ENCODE peak calls at places on chromosome 12, in eight cellular contexts. A, Z, H, K, P, M, G and L are unnamed samples.
A peak's percentile ranks its signal among the peaks of the same experiment; 100 is the strongest.

GRCh38 chr12:96045566-96045965 is 10.2 kb upstream of the LTA4H start:
- DNase-seq in A (no peak), Z (no peak), H (no peak), K (no peak), P (no peak), M (no peak), G (no peak), L (no peak)

GRCh38 chr12:108611884-108612415 is 14.1 kb upstream of the TMEM119 start:
- DNase-seq in A (peak; percentile 73), Z (peak; percentile 68), H (peak; percentile 34), K (peak; percentile 94), P (peak; percentile 91), M (peak; percentile 72), G (peak; percentile 56), L (no peak)

GRCh38 chr12:122183588-122183940 is 641 bp downstream of the LRRC43 start:
- DNase-seq in A (no peak), Z (no peak), H (no peak), K (no peak), P (peak; percentile 34), M (no peak), G (no peak), L (no peak)

GRCh38 chr12:34603382-34604035 is 581.2 kb downstream of the ALG10 start:
- DNase-seq in A (no peak), Z (no peak), H (no peak), K (no peak), P (no peak), M (no peak), G (peak; percentile 0), L (no peak)

GRCh38 chr12:48972213-48973021 is 882 bp upstream of the WNT10B start:
- DNase-seq in A (no peak), Z (no peak), H (no peak), K (peak; percentile 71), P (peak; percentile 38), M (no peak), G (peak; percentile 38), L (no peak)

GRCh38 chr12:1594045-1594294 is 411 bp downstream of the FBXL14 start:
- DNase-seq in A (peak; percentile 82), Z (peak; percentile 76), H (no peak), K (peak; percentile 86), P (peak; percentile 75), M (no peak), G (peak; percentile 79), L (peak; percentile 76)

GRCh38 chr12:125332900-125333299 is 267.7 kb downstream of the AACS start:
- DNase-seq in A (no peak), Z (no peak), H (no peak), K (no peak), P (peak; percentile 77), M (no peak), G (no peak), L (no peak)

GRCh38 chr12:39627914-39628313 is 8.3 kb upstream of the ABCD2 start:
- DNase-seq in A (no peak), Z (no peak), H (no peak), K (no peak), P (no peak), M (no peak), G (no peak), L (no peak)

GRCh38 chr12:2673966-2674810 is 120.6 kb upstream of the FKBP4 start:
- DNase-seq in A (peak; percentile 4), Z (peak; percentile 23), H (no peak), K (peak; percentile 14), P (peak; percentile 69), M (peak; percentile 8), G (no peak), L (no peak)

GRCh38 chr12:44497044-44497443 is 379.1 kb downstream of the NELL2 start:
- DNase-seq in A (peak; percentile 12), Z (peak; percentile 21), H (no peak), K (no peak), P (peak; percentile 54), M (no peak), G (no peak), L (no peak)

GRCh38 chr12:52515927-52516831 is 4.0 kb downstream of the KRT5 start:
- DNase-seq in A (no peak), Z (no peak), H (no peak), K (peak; percentile 55), P (no peak), M (no peak), G (no peak), L (no peak)

DNA sequence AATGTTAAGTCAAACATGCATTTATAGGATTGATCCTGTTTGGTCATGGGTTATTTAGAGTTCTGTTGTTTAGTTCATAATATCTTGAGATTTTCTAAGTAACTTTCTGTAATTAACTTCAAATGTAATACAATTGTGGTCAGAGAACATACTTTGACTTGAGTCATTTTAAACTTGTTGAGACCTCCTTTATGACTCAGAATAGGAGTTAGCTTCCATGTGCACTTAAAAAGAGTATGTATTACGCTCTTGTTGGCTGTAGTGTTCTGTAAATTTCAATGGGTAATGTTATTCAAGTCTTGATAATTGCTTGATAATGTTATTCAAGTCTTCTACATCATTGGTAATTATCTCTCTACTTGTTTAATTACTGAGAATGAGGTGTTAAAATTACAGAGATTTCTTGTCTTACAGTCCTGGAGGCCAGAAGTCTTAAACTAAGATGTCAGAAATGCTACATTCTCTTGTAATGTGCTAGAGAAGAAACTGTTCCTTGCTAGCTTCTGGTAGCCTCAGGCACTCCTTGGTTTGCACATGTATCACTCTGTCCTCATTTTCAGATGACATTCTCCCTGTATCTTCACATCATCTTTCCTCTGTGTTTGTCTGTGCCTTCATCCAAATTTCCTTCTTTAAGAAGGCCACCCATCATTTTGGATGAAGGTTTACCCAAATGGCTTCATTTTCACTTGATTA is 197.3 kb downstream of the TMTC3 start:
- DNase-seq in A (no peak), Z (no peak), H (no peak), K (peak; percentile 88), P (no peak), M (peak; percentile 3), G (no peak), L (no peak)
- TF ChIP-seq EZH2phosphoT487 in A (no peak), Z (no peak), H (no peak), K (no peak), P (no peak), M (no peak), G (no peak), L (no peak)

GRCh38 chr12:6074979-6075585 is 49.4 kb downstream of the VWF start:
- DNase-seq in A (no peak), Z (peak; percentile 51), H (no peak), K (peak; percentile 65), P (peak; percentile 52), M (no peak), G (no peak), L (peak; percentile 20)
- H3K4me1 ChIP-seq in A (no peaks in the 10 kb centered on the region), Z (peaks cover 9% of the 10 kb centered on the region), H (no peaks in the 10 kb centered on the region), K (peaks cover 16% of the 10 kb centered on the region), P (peaks cover 4% of the 10 kb centered on the region), M (peaks cover 4% of the 10 kb centered on the region), G (no peaks in the 10 kb centered on the region), L (peaks cover 21% of the 10 kb centered on the region)

GRCh38 chr12:64088431-64089349 is 133.4 kb downstream of the KICS2 start:
- DNase-seq in A (no peak), Z (no peak), H (peak; percentile 80), K (peak; percentile 96), P (peak; percentile 75), M (peak; percentile 91), G (peak; percentile 37), L (peak; percentile 48)
- TF ChIP-seq EZH2phosphoT487 in A (no peak), Z (no peak), H (no peak), K (no peak), P (no peak), M (no peak), G (no peak), L (no peak)

GRCh38 chr12:111407371-111408115 is 1.8 kb downstream of the SH2B3 start:
- DNase-seq in A (peak; percentile 36), Z (peak; percentile 51), H (no peak), K (peak; percentile 31), P (no peak), M (no peak), G (peak; percentile 43), L (no peak)
- H3K4me1 ChIP-seq in A (peaks cover 78% of the 10 kb centered on the region), Z (peaks cover 32% of the 10 kb centered on the region), H (peaks cover 20% of the 10 kb centered on the region), K (peaks cover 51% of the 10 kb centered on the region), P (peaks cover 69% of the 10 kb centered on the region), M (peaks cover 29% of the 10 kb centered on the region), G (peaks cover 54% of the 10 kb centered on the region), L (peaks cover 14% of the 10 kb centered on the region)

GRCh38 chr12:92384571-92384970 is 238.9 kb upstream of the BTG1 start:
- DNase-seq in A (no peak), Z (no peak), H (no peak), K (no peak), P (no peak), M (no peak), G (no peak), L (no peak)
- TF ChIP-seq EZH2phosphoT487 in A (no peak), Z (no peak), H (no peak), K (no peak), P (no peak), M (no peak), G (no peak), L (no peak)

GRCh38 chr12:93087836-93088610 is 158.9 kb upstream of the EEA1 start:
- DNase-seq in A (no peak), Z (no peak), H (no peak), K (no peak), P (no peak), M (no peak), G (no peak), L (no peak)
- H3K4me1 ChIP-seq in A (no peaks in the 10 kb centered on the region), Z (no peaks in the 10 kb centered on the region), H (peaks cover 16% of the 10 kb centered on the region), K (peaks cover 19% of the 10 kb centered on the region), P (peaks cover 8% of the 10 kb centered on the region), M (peaks cover 7% of the 10 kb centered on the region), G (peaks cover 22% of the 10 kb centered on the region), L (peaks cover 12% of the 10 kb centered on the region)

GRCh38 chr12:23929906-23930305 is 19.6 kb downstream of the SOX5 start:
- DNase-seq in A (no peak), Z (no peak), H (no peak), K (no peak), P (no peak), M (no peak), G (no peak), L (no peak)
- TF ChIP-seq EZH2phosphoT487 in A (no peak), Z (no peak), H (no peak), K (no peak), P (no peak), M (no peak), G (no peak), L (no peak)

DNA sequence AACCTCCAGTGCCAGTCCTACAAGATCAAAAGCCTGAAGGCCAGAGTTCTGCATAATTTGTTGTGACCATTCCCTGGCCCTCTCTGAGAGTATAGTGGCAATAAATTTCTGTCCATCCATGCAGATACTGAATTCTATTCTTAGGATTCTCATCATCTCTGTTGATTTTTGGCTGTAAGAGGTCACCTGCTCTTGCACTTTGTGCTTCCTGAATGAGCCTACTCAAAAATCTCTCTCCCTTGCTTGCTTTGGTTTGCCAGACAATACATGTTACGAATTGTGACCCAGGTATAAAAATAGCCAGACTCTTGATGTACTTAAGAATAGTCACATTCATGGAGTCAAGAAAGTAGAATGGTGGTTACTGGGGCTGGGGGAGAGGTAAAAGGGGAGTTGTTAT is 16.7 kb downstream of the ZNF664 start:
- DNase-seq in A (no peak), Z (no peak), H (no peak), K (no peak), P (no peak), M (no peak), G (no peak), L (no peak)
- H3K4me1 ChIP-seq in A (peaks cover 5% of the 10 kb centered on the region), Z (peaks cover 10% of the 10 kb centered on the region), H (peaks cover 54% of the 10 kb centered on the region), K (peaks cover 20% of the 10 kb centered on the region), P (no peaks in the 10 kb centered on the region), M (no peaks in the 10 kb centered on the region), G (peaks cover 8% of the 10 kb centered on the region), L (no peaks in the 10 kb centered on the region)

DNA sequence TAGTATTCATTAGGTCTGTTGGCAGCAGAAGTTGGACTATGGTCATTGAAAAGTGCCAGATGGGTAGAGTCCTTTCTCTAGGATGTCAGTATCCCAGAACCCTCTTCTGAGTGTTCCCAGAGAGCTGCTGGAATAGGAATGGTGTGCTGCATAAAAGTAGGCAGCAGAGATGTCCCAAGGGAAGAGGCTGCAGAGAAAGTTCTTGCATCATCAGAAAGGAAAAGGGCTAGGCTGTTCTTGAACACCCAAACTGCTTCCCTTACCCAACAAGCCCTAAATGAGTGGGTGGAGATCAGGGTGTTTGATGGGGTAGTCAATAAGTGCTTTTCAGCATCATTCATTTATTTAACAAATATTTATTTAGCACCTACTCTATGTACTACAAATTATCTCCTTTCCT is 3.4 kb downstream of the DGKA start:
- DNase-seq in A (no peak), Z (no peak), H (no peak), K (peak; percentile 73), P (no peak), M (no peak), G (no peak), L (no peak)
- TF ChIP-seq EZH2phosphoT487 in A (no peak), Z (no peak), H (no peak), K (no peak), P (no peak), M (no peak), G (no peak), L (no peak)